ENCODE peak calls at places on chromosomes 1 and 21, in six cellular contexts. K is non-pigmented ciliary epithelial cell; I is OCI-LY7; A is HT1080; N is mesothelial cell of epicardium; R is activated T-cell treated with anti-CD3 and anti-CD28 coated beads, Interleukin-2, amount 50 U/mL, for 4 hours. H is an unnamed sample.

GRCh38 chr1:36471830-36472641 is 7.9 kb upstream of the MRPS15 start:
- DNase-seq in I (no peak), R (no peak), K (no peak), N (no peak), A (no peak), H (no peak)

GRCh38 chr1:2645143-2645542 is 12.3 kb upstream of the MMEL1 start:
- DNase-seq in N (no peak), A (no peak), K (no peak), R (no peak), I (no peak), H (no peak)

GRCh38 chr21:37562920-37563640 is 196.5 kb downstream of the DYRK1A start:
- DNase-seq in A (no peak), K (no peak), I (no peak), N (no peak), R (no peak), H (no peak)

GRCh38 chr1:225835752-225836151 is 25.8 kb downstream of the EPHX1 start:
- DNase-seq in R (no peak), I (no peak), K (no peak), N (no peak), A (no peak), H (no peak)

GRCh38 chr1:167775178-167775577 is 53.4 kb downstream of the MPZL1 start:
- DNase-seq in K (peak), N (no peak), R (no peak), I (no peak), A (peak), H (peak)

GRCh38 chr1:1206376-1207253 is at the start of gene TNFRSF18:
- DNase-seq in K (no peak), R (peak), I (no peak), N (no peak), A (no peak), H (no peak)

GRCh38 chr1:26156285-26157038 is 2.4 kb upstream of the FAM110D start:
- DNase-seq in K (no peak), I (no peak), A (peak), R (no peak), N (no peak), H (peak)

GRCh38 chr1:56360021-56360420 is 219.3 kb downstream of the PLPP3 start:
- DNase-seq in R (no peak), N (no peak), I (no peak), K (peak), A (no peak), H (no peak)

GRCh38 chr1:162676087-162676486 is 43.8 kb downstream of the DDR2 start:
- DNase-seq in N (no peak), K (no peak), R (no peak), A (peak), I (no peak), H (peak)

GRCh38 chr1:24384251-24385090 is 29.1 kb downstream of the STPG1 start:
- DNase-seq in I (no peak), K (no peak), R (peak), A (peak), N (no peak), H (no peak)

GRCh38 chr1:247864644-247865043 is 7.7 kb downstream of the TRIM58 start:
- DNase-seq in I (no peak), A (no peak), N (no peak), R (no peak), K (no peak), H (no peak)

GRCh38 chr1:6653651-6654290 is 29.1 kb downstream of the THAP3 start:
- DNase-seq in I (no peak), A (no peak), N (no peak), R (no peak), K (no peak), H (no peak)

GRCh38 chr1:233188061-233188460 is 107.5 kb downstream of the PCNX2 start:
- DNase-seq in I (no peak), K (no peak), R (no peak), A (no peak), N (no peak), H (no peak)

GRCh38 chr1:16236091-16236494 is 890 bp downstream of the CPLANE2 start:
- DNase-seq in N (no peak), K (no peak), R (peak), I (peak), A (peak), H (peak)

GRCh38 chr1:3614755-3615742 is 3.7 kb upstream of the MEGF6 start:
- DNase-seq in I (peak), A (no peak), K (no peak), R (no peak), N (no peak), H (no peak)

GRCh38 chr1:94068831-94069648 is 51.9 kb downstream of the ABCA4 start:
- DNase-seq in K (no peak), N (no peak), R (no peak), I (no peak), A (no peak), H (peak)

GRCh38 chr1:201888282-201889033 is at the start of gene SHISA4:
- DNase-seq in R (no peak), K (no peak), A (peak), I (no peak), N (peak), H (peak)

GRCh38 chr1:91774520-91775203 is 111.3 kb downstream of the TGFBR3 start:
- DNase-seq in R (no peak), I (no peak), K (no peak), N (no peak), A (no peak), H (no peak)